ENCODE peak calls at places on chromosomes 6 and 20, in four cellular contexts. J is HepG2, L is gastrocnemius medialis, E is ovary. I is an unnamed sample.

GRCh38 chr6:42507901-42508300 is 55.9 kb upstream of the UBR2 start:
- DNase-seq in J (no peak), L (no peak), E (no peak), I (no peak)

GRCh38 chr6:83827050-83827449 is 26.1 kb upstream of the RIPPLY2 start:
- DNase-seq in J (no peak), L (no peak), E (no peak), I (no peak)

GRCh38 chr20:36768768-36769430 is 4.7 kb downstream of the DSN1 start:
- DNase-seq in J (no peak), L (no peak), E (no peak), I (no peak)

GRCh38 chr6:75234126-75234865 is 9.3 kb downstream of the COX7A2 start:
- DNase-seq in J (no peak), L (no peak), E (no peak), I (no peak)

GRCh38 chr20:41524980-41525613 is 93.1 kb downstream of the CHD6 start:
- DNase-seq in J (no peak), L (peak), E (peak), I (no peak)

GRCh38 chr6:154433477-154434241 is 76.8 kb downstream of the CNKSR3 start:
- DNase-seq in J (peak), L (no peak), E (no peak), I (no peak)

GRCh38 chr6:17845598-17845997 is 138.9 kb upstream of the NUP153 start:
- DNase-seq in J (no peak), L (no peak), E (no peak), I (no peak)

GRCh38 chr20:35284267-35284991 is at the start of gene EIF6:
- DNase-seq in J (peak), L (peak), E (peak), I (peak)

GRCh38 chr6:52394251-52394666 is 25.9 kb upstream of the EFHC1 start:
- DNase-seq in J (no peak), L (no peak), E (no peak), I (no peak)

GRCh38 chr6:1179571-1180459 is 132.1 kb upstream of the FOXQ1 start:
- DNase-seq in J (no peak), L (no peak), E (no peak), I (no peak)

GRCh38 chr6:170448317-170448716 is 104.8 kb downstream of the PSMB1 start:
- DNase-seq in J (no peak), L (no peak), E (no peak), I (no peak)

GRCh38 chr6:12818324-12818723 is 101.8 kb downstream of the PHACTR1 start:
- DNase-seq in J (no peak), L (peak), E (no peak), I (no peak)

GRCh38 chr6:153231048-153231635 is 100.1 kb upstream of the RGS17 start:
- DNase-seq in J (peak), L (no peak), E (no peak), I (peak)

GRCh38 chr20:8512003-8512402 is 379.9 kb downstream of the PLCB1 start:
- DNase-seq in J (no peak), L (no peak), E (no peak), I (no peak)

GRCh38 chr6:100304575-100304974 is 160.1 kb downstream of the SIM1 start:
- DNase-seq in J (no peak), L (no peak), E (no peak), I (no peak)

GRCh38 chr6:17015551-17016381 is 86.1 kb upstream of the STMND1 start:
- DNase-seq in J (no peak), L (no peak), E (no peak), I (peak)

GRCh38 chr6:17962436-17963031 is 24.9 kb downstream of the KIF13A start:
- DNase-seq in J (no peak), L (peak), E (peak), I (peak)

GRCh38 chr6:167799033-167799933 is 27.4 kb upstream of the AFDN start:
- DNase-seq in J (no peak), L (peak), E (no peak), I (no peak)

DNA sequence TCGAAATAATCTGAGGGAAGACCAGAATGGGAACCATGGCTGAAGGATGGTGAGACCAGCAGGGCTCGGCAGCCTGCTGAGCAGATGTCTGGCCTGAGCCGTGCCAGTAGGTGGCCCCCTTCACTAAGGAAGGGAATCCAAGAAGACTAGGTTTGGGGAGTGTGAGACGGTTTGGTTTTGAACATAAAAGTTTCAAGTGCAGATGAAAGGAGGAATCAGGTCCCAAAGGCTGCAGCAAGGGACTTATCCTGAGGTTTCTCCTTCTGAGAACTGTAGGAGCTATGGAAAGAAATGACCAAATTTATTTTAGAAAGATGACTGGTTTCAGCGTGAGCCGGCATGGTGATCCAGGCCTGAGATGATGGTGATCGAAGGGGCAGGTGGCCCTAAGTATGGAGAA is 4.6 kb upstream of the OSER1 start:
- DNase-seq in J (peak), L (peak), E (peak), I (peak)
- TF ChIP-seq POLR2A in J (no peak), L (no peak), E (no peak), I (no peak)

DNA sequence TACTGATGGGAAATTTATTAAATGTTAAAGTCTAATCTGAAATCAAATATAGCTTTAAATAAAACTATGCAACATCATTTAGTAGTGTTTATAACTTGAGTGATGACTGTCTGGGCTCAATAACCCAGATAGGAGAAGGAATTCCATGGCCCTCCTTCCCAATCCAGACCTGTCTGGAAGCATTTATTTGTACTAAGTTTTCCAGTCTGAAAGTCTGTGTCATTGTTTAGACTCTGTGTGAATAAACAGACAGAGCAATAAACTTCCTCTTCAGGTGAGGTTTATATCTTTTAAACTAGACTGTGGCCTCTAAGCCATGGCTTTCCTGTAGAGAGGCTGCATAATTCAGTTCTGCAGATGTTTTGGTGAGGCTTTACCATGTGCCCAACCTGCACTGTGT is 176.4 kb downstream of the SOX4 start:
- DNase-seq in J (no peak), L (no peak), E (no peak), I (no peak)
- TF ChIP-seq POLR2A in J (no peak), L (no peak), E (no peak), I (no peak)

GRCh38 chr6:145735356-145736165 is at the start of gene EPM2A:
- DNase-seq in J (peak), L (peak), E (peak), I (peak)
- TF ChIP-seq POLR2A in J (peak), L (peak), E (no peak), I (peak)

GRCh38 chr6:7134999-7135735 is 27.4 kb downstream of the RREB1 start:
- DNase-seq in J (no peak), L (no peak), E (no peak), I (peak)

GRCh38 chr6:7135755-7136154 is 28.0 kb downstream of the RREB1 start:
- DNase-seq in J (no peak), L (no peak), E (no peak), I (no peak)

GRCh38 chr6:7137335-7138106 is 29.8 kb downstream of the RREB1 start:
- DNase-seq in J (no peak), L (peak), E (peak), I (peak)

GRCh38 chr6:7138111-7138510 is 30.4 kb downstream of the RREB1 start:
- DNase-seq in J (no peak), L (no peak), E (no peak), I (peak)

GRCh38 chr6:7136859-7137334 is 29.1 kb downstream of the RREB1 start:
- DNase-seq in J (no peak), L (no peak), E (no peak), I (no peak)
- TF ChIP-seq POLR2A in J (no peak), L (no peak), E (no peak), I (no peak)

GRCh38 chr6:7897461-7898192 is 13.0 kb downstream of the TXNDC5 start:
- DNase-seq in J (no peak), L (no peak), E (no peak), I (no peak)
- TF ChIP-seq POLR2A in J (no peak), L (no peak), E (no peak), I (no peak)

GRCh38 chr6:25138024-25138696 is 141.0 kb upstream of the CARMIL1 start:
- DNase-seq in J (no peak), L (peak), E (peak), I (peak)
- TF ChIP-seq POLR2A in J (no peak), L (peak), E (peak), I (peak)

DNA sequence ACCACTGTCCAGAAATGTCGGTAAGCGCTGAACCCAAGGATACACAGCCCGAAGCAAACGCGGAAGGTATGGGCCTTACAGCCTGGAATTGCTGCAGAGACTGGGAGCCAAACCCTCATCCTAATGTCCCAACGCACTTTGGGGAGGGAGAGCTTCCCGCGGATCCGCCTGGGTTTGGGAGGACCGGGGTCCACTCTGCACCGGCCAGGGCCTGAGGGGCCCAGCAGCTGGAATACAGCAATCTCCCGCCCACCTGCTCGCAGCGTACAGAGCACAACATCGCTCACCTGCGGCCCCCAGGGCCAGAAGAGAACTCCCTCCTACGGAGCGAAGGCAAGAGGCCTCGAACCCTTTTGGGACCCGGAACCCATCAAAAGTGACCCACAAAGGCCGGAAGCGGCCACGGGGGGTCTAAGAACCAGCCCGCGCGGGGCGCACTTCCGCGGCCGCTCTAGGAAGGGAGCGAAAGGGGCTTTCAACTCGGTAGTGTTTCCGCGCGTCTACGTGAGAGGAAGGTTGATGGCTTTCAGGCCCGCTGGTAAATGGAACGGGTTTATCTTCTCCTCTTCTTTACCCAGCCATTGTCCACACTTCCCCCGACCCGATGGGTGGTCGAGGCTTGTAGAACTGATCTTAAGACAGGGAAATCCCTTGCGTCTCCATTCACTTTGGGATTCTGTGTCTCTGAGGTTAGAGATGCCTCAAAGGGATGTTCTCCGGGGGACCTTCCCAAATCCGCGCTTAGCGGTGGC is at the start of gene ZSCAN12:
- DNase-seq in J (peak), L (peak), E (peak), I (peak)
- TF ChIP-seq POLR2A in J (peak), L (no peak), E (no peak), I (peak)

DNA sequence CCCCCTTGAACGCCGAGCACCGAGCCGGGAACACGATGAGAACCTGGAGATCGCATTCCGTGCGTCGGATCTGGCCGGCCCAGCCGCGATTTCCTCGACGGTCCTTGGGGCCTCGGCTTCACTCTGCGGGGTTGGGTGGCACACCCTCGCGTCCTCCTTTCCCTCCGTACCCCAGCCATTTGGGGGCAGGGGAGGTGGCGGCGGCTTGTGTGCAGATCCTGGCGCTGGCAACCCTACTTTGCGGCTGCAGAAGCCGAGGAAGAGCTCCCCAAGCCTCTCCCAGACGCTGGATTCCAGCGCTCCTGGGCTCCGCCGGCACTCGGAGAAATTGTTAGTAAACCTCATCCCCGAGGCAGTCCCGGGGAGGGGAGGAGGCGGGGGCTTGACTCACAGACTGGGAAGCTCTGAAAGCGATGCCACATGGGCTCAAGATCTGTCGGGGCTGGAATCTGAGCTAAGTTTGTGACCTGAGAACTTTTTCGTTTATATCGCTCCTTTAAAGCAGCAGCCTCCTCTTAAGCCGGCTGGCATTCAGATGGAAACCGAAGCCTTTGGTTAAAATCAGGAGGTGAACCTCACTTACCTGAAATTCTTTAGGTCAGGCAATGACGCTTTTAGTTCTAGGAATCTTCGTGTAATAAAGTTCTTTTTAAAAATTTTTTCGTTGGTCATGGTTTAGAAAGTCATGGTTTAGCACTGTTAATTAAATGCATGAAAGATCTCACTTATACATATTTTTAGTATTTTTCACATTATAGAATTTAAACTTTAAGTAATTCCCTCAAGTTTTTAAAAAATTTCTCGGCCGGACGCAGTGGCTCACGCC is 850 bp downstream of the DSE start:
- DNase-seq in J (no peak), L (peak), E (peak), I (peak)
- TF ChIP-seq POLR2A in J (no peak), L (peak), E (peak), I (no peak)

GRCh38 chr20:44580581-44581268 is 1.7 kb upstream of the PKIG start:
- DNase-seq in J (no peak), L (peak), E (no peak), I (no peak)

GRCh38 chr20:44584103-44584690 is 1.8 kb downstream of the PKIG start:
- DNase-seq in J (no peak), L (no peak), E (no peak), I (no peak)

GRCh38 chr20:44583179-44583578 is 800 bp downstream of the PKIG start:
- DNase-seq in J (no peak), L (no peak), E (no peak), I (no peak)

GRCh38 chr20:44581515-44581914 is 864 bp upstream of the PKIG start:
- DNase-seq in J (no peak), L (no peak), E (no peak), I (no peak)

GRCh38 chr20:44582321-44583025 is at the start of gene PKIG:
- DNase-seq in J (no peak), L (peak), E (no peak), I (peak)
- TF ChIP-seq POLR2A in J (no peak), L (peak), E (peak), I (peak)